ENCODE peak calls at places on chromosomes 5 and 9, in four cellular contexts. G is sigmoid colon, Z is right lobe of liver, M is esophagus squamous epithelium. S is an unnamed sample.

GRCh38 chr9:94144394-94144793 is 60.1 kb downstream of the PTPDC1 start:
- DNase-seq in G (no peak), M (no peak), Z (no peak), S (no peak)

GRCh38 chr9:127979333-127980055 is 1.3 kb downstream of the EEIG1 start:
- DNase-seq in G (peak), Z (peak), M (no peak), S (no peak)

GRCh38 chr9:18274693-18275092 is 199.3 kb upstream of the ADAMTSL1 start:
- DNase-seq in G (no peak), M (no peak), Z (no peak), S (no peak)

GRCh38 chr9:79774356-79774755 is 202.6 kb downstream of the TLE4 start:
- DNase-seq in Z (no peak), M (no peak), G (no peak), S (no peak)

GRCh38 chr9:77469515-77470197 is 178.5 kb downstream of the GNA14 start:
- DNase-seq in Z (no peak), G (no peak), M (no peak), S (no peak)

GRCh38 chr5:138565100-138565821 is 9.9 kb downstream of the HSPA9 start:
- DNase-seq in G (no peak), M (no peak), Z (no peak), S (no peak)

GRCh38 chr9:5764130-5764868 is 68.6 kb downstream of the ERMP1 start:
- DNase-seq in Z (no peak), M (no peak), G (no peak), S (no peak)

GRCh38 chr9:127833555-127833954 is 20.9 kb downstream of the ENG start:
- DNase-seq in G (no peak), M (no peak), Z (no peak), S (no peak)

GRCh38 chr5:122464191-122464590 is 152.2 kb downstream of the SNCAIP start:
- DNase-seq in G (no peak), M (no peak), Z (no peak), S (no peak)

GRCh38 chr5:138732933-138733332 is 20.3 kb upstream of the CTNNA1 start:
- DNase-seq in M (no peak), G (no peak), Z (no peak), S (no peak)

GRCh38 chr5:33209252-33209651 is 231.5 kb upstream of the TARS1 start:
- DNase-seq in Z (no peak), G (no peak), M (no peak), S (no peak)

GRCh38 chr9:35680331-35681105 is 6.8 kb downstream of the CA9 start:
- DNase-seq in M (no peak), Z (peak), G (no peak), S (no peak)

GRCh38 chr5:132785355-132785754 is 8.3 kb upstream of the SEPTIN8 start:
- DNase-seq in Z (no peak), G (no peak), M (no peak), S (peak)

GRCh38 chr5:129904667-129905466 is 602 bp downstream of the CHSY3 start:
- DNase-seq in Z (peak), M (no peak), G (peak), S (peak)

GRCh38 chr5:160919610-160920009 is 67.6 kb upstream of the ATP10B start:
- DNase-seq in Z (no peak), G (no peak), M (no peak), S (no peak)

GRCh38 chr5:178730940-178731265 is 444 bp upstream of the ZNF354A start:
- DNase-seq in M (no peak), G (no peak), Z (no peak), S (no peak)

GRCh38 chr9:129566563-129567266 is 54.2 kb downstream of the C9orf50 start:
- DNase-seq in G (no peak), Z (no peak), M (no peak), S (no peak)

GRCh38 chr5:173327948-173328895 is at the start of gene STC2:
- DNase-seq in M (no peak), Z (peak), G (peak), S (peak)

GRCh38 chr5:1840741-1841521 is 39.7 kb downstream of the NDUFS6 start:
- DNase-seq in M (no peak), Z (no peak), G (no peak), S (no peak)

GRCh38 chr5:16489322-16489791 is 23.8 kb upstream of the ZNF622 start:
- DNase-seq in G (no peak), Z (no peak), M (no peak), S (no peak)

GRCh38 chr9:113528088-113528487 is 64.6 kb downstream of the RGS3 start:
- DNase-seq in G (peak), Z (no peak), M (no peak), S (no peak)

GRCh38 chr5:108263338-108263737 is 118.6 kb downstream of the FBXL17 start:
- DNase-seq in M (no peak), G (no peak), Z (no peak), S (no peak)

GRCh38 chr9:115517335-115518075 is 399.5 kb upstream of the TNC start:
- DNase-seq in M (no peak), Z (no peak), G (no peak), S (no peak)

GRCh38 chr9:112917027-112917986 is 26.6 kb upstream of the SLC46A2 start:
- DNase-seq in G (no peak), M (no peak), Z (no peak), S (no peak)

GRCh38 chr5:10649518-10650410 is 85.9 kb downstream of the ANKRD33B start:
- DNase-seq in Z (no peak), G (peak), M (no peak), S (no peak)

GRCh38 chr5:66850354-66851075 is 254.3 kb downstream of the MAST4 start:
- DNase-seq in G (no peak), Z (no peak), M (no peak), S (no peak)

GRCh38 chr5:170278611-170279500 is 18.7 kb downstream of the LCP2 start:
- DNase-seq in G (peak), M (peak), Z (peak), S (peak)

GRCh38 chr5:73382412-73382795 is 66.2 kb downstream of the FOXD1 start:
- DNase-seq in M (no peak), G (no peak), Z (no peak), S (no peak)

GRCh38 chr9:129834489-129835127 is 467 bp downstream of the C9orf78 start:
- DNase-seq in M (no peak), Z (no peak), G (no peak), S (no peak)

GRCh38 chr5:137609122-137609521 is 110.0 kb upstream of the SPOCK1 start:
- DNase-seq in Z (no peak), G (no peak), M (no peak), S (no peak)

GRCh38 chr5:110738812-110739651 is at the start of gene SLC25A46:
- DNase-seq in G (peak), M (peak), Z (peak), S (peak)
- TF ChIP-seq POLR2A in G (no peak), M (peak), Z (peak), S (no peak)

GRCh38 chr5:107103522-107103921 is 567.2 kb downstream of the EFNA5 start:
- DNase-seq in Z (no peak), M (no peak), G (no peak), S (no peak)

GRCh38 chr5:107108111-107108510 is 562.6 kb downstream of the EFNA5 start:
- DNase-seq in G (no peak), Z (no peak), M (no peak), S (no peak)

GRCh38 chr5:107100121-107100520 is 570.6 kb downstream of the EFNA5 start:
- DNase-seq in M (no peak), G (no peak), Z (no peak), S (no peak)

GRCh38 chr5:107104040-107104773 is 566.5 kb downstream of the EFNA5 start:
- DNase-seq in Z (no peak), M (no peak), G (no peak), S (no peak)

GRCh38 chr5:107104774-107105050 is 566.0 kb downstream of the EFNA5 start:
- DNase-seq in G (no peak), Z (no peak), M (no peak), S (no peak)
- TF ChIP-seq CTCF in G (no peak), Z (peak), M (no peak), S (no peak)

GRCh38 chr5:149962040-149962439 is 1.5 kb downstream of the SLC26A2 start:
- DNase-seq in Z (no peak), G (no peak), M (no peak), S (no peak)
- H3K4me3 ChIP-seq in Z (no peak), G (no peak), M (no peak), S (no peak)

GRCh38 chr9:34203275-34204010 is 24.6 kb downstream of the UBAP1 start:
- DNase-seq in M (no peak), G (no peak), Z (no peak), S (no peak)

GRCh38 chr9:34195143-34195542 is 16.3 kb downstream of the UBAP1 start:
- DNase-seq in Z (no peak), G (no peak), M (no peak), S (no peak)

GRCh38 chr9:34197280-34197679 is 18.4 kb downstream of the UBAP1 start:
- DNase-seq in G (no peak), Z (no peak), M (no peak), S (no peak)

GRCh38 chr9:34200092-34200491 is 21.2 kb downstream of the UBAP1 start:
- DNase-seq in M (no peak), Z (no peak), G (no peak), S (no peak)

GRCh38 chr9:34197756-34198711 is 19.2 kb downstream of the UBAP1 start:
- DNase-seq in Z (no peak), M (no peak), G (no peak), S (no peak)
- TF ChIP-seq POLR2A in Z (no peak), M (no peak), G (no peak), S (no peak)

GRCh38 chr9:22990349-22990748 is 543.7 kb downstream of the DMRTA1 start:
- DNase-seq in M (no peak), G (no peak), Z (no peak), S (no peak)

GRCh38 chr9:22986556-22986955 is 539.9 kb downstream of the DMRTA1 start:
- DNase-seq in G (no peak), M (no peak), Z (no peak), S (no peak)
- TF ChIP-seq CTCF in G (no peak), M (no peak), Z (no peak), S (no peak)

DNA sequence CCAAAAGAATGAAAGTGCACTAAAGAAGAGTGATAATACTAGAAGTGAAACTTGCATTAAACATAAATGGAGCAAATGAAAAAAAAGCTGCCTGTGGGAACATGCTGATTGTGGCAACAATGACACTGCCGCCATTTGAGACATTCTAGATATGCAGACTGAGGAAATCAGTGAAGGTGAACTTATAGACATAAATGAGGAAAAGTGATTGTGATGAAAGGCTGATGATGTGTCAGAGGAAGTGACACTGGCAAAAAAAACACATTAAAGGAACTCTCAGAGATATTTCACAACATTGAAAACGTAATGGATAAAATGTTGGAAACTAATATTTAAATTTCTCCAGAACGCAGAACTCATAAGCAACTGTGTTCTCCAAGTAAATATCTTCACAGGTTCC is 1.2 kb downstream of the ERCC8 start:
- DNase-seq in Z (no peak), M (no peak), G (no peak), S (no peak)
- H3K4me3 ChIP-seq in Z (no peak), M (no peak), G (no peak), S (no peak)

GRCh38 chr5:88785396-88786216 is 97.4 kb downstream of the MEF2C start:
- DNase-seq in Z (no peak), G (peak), M (no peak), S (no peak)
- TF ChIP-seq POLR2A in Z (no peak), G (no peak), M (no peak), S (no peak)

GRCh38 chr5:143182901-143183820 is 220.3 kb downstream of the NR3C1 start:
- DNase-seq in M (no peak), G (no peak), Z (peak), S (no peak)
- TF ChIP-seq CTCF in M (no peak), G (no peak), Z (no peak), S (no peak)

GRCh38 chr9:19967567-19968459 is 179.0 kb upstream of the SLC24A2 start:
- DNase-seq in G (no peak), Z (no peak), M (no peak), S (no peak)
- H3K4me3 ChIP-seq in G (no peak), Z (no peak), M (no peak), S (no peak)

S was measured in lower leg skin.